ENCODE peak calls at places on chromosomes 3 and 15, in nine cellular contexts. J is GM12865, X is fibroblast of the conjunctiva, G is right lobe of liver, U is anterior cingulate cortex, W is neural crest cell, Y is fibroblast of mammary gland, T is dermis microvascular lymphatic vessel endothelial cell, K is GM04504. Z is an unnamed sample.

GRCh38 chr15:81113204-81113657 is 20.8 kb upstream of the CFAP161 start:
- DNase-seq in J (no peak), X (no peak), G (no peak), U (no peak), W (no peak), Y (no peak), T (peak; percentile 28), K (no peak), Z (no peak)

GRCh38 chr15:74381481-74381880 is 14.0 kb upstream of the CYP11A1 start:
- DNase-seq in J (no peak), X (no peak), G (no peak), U (no peak), W (no peak), Y (no peak), T (no peak), K (no peak), Z (no peak)

GRCh38 chr3:13023251-13024055 is 49.8 kb downstream of the IQSEC1 start:
- DNase-seq in J (peak; percentile 48), X (no peak), G (no peak), U (no peak), W (no peak), Y (peak; percentile 60), T (no peak), K (no peak), Z (no peak)

GRCh38 chr3:66756468-66757036 is 241.6 kb upstream of the KBTBD8 start:
- DNase-seq in J (no peak), X (no peak), G (no peak), U (no peak), W (no peak), Y (no peak), T (no peak), K (no peak), Z (no peak)

GRCh38 chr15:54803139-54803808 is 393.5 kb downstream of the RSL24D1 start:
- DNase-seq in J (peak; percentile 37), X (no peak), G (no peak), U (no peak), W (no peak), Y (peak; percentile 20), T (no peak), K (no peak), Z (no peak)

GRCh38 chr15:45262906-45263456 is 10.9 kb downstream of the SLC28A2 start:
- DNase-seq in J (no peak), X (no peak), G (no peak), U (no peak), W (no peak), Y (no peak), T (no peak), K (no peak), Z (no peak)

GRCh38 chr15:81000144-81000625 is 538 bp upstream of the TLNRD1 start:
- DNase-seq in J (peak; percentile 22), X (no peak), G (no peak), U (no peak), W (no peak), Y (no peak), T (no peak), K (no peak), Z (no peak)

GRCh38 chr15:32030795-32031194 is 480 bp downstream of the CHRNA7 start:
- DNase-seq in J (no peak), X (no peak), G (no peak), U (no peak), W (peak; percentile 18), Y (no peak), T (no peak), K (no peak), Z (no peak)

GRCh38 chr15:85642054-85642692 is 152.6 kb downstream of the KLHL25 start:
- DNase-seq in J (no peak), X (no peak), G (no peak), U (no peak), W (no peak), Y (no peak), T (no peak), K (no peak), Z (no peak)

GRCh38 chr15:28107111-28107893 is 8.2 kb upstream of the OCA2 start:
- DNase-seq in J (no peak), X (no peak), G (no peak), U (no peak), W (no peak), Y (peak; percentile 22), T (peak; percentile 26), K (no peak), Z (no peak)

GRCh38 chr3:72593881-72594397 is 254.3 kb downstream of the SHQ1 start:
- DNase-seq in J (no peak), X (peak; percentile 43), G (peak; percentile 87), U (no peak), W (no peak), Y (peak; percentile 38), T (no peak), K (peak; percentile 3), Z (no peak)

GRCh38 chr15:100601158-100601557 is 826 bp downstream of the LINS1 start:
- DNase-seq in J (peak; percentile 52), X (no peak), G (no peak), U (no peak), W (no peak), Y (peak; percentile 37), T (peak; percentile 58), K (no peak), Z (no peak)

GRCh38 chr3:10528046-10528445 is 22.7 kb upstream of the ATP2B2 start:
- DNase-seq in J (no peak), X (no peak), G (no peak), U (no peak), W (no peak), Y (no peak), T (no peak), K (no peak), Z (no peak)

GRCh38 chr3:196486263-196486662 is 17.3 kb downstream of the RNF168 start:
- DNase-seq in J (no peak), X (no peak), G (no peak), U (no peak), W (no peak), Y (peak; percentile 8), T (peak; percentile 32), K (no peak), Z (no peak)

GRCh38 chr3:156483961-156484787 is 70.7 kb downstream of the SSR3 start:
- DNase-seq in J (peak; percentile 86), X (no peak), G (no peak), U (no peak), W (no peak), Y (peak; percentile 83), T (peak; percentile 62), K (no peak), Z (no peak)

GRCh38 chr3:55467099-55467498 is 20.0 kb downstream of the WNT5A start:
- DNase-seq in J (no peak), X (no peak), G (no peak), U (no peak), W (no peak), Y (peak; percentile 67), T (no peak), K (no peak), Z (no peak)

GRCh38 chr3:136106101-136106500 is 90.0 kb downstream of the MSL2 start:
- DNase-seq in J (no peak), X (no peak), G (no peak), U (no peak), W (no peak), Y (no peak), T (peak; percentile 82), K (no peak), Z (no peak)

GRCh38 chr3:156816091-156816793 is 9.9 kb upstream of the LEKR1 start:
- DNase-seq in J (peak; percentile 89), X (no peak), G (peak; percentile 63), U (no peak), W (peak; percentile 40), Y (peak; percentile 58), T (peak; percentile 43), K (peak; percentile 68), Z (no peak)

GRCh38 chr15:36428102-36428845 is 151.2 kb upstream of the CDIN1 start:
- DNase-seq in J (no peak), X (peak; percentile 95), G (no peak), U (no peak), W (no peak), Y (peak; percentile 100), T (peak; percentile 97), K (peak; percentile 99), Z (no peak)

GRCh38 chr3:112653209-112653871 is 12.4 kb upstream of the CCDC80 start:
- DNase-seq in J (no peak), X (peak; percentile 90), G (no peak), U (no peak), W (no peak), Y (peak; percentile 98), T (no peak), K (peak; percentile 90), Z (no peak)

GRCh38 chr3:168889666-168890065 is 773.8 kb downstream of the MECOM start:
- DNase-seq in J (no peak), X (no peak), G (no peak), U (no peak), W (no peak), Y (no peak), T (no peak), K (no peak), Z (no peak)

GRCh38 chr15:83631534-83631933 is 22.4 kb upstream of the ADAMTSL3 start:
- DNase-seq in J (no peak), X (no peak), G (no peak), U (no peak), W (no peak), Y (no peak), T (no peak), K (no peak), Z (no peak)

GRCh38 chr3:76765526-76765925 is 274.4 kb upstream of the ROBO2 start:
- DNase-seq in J (no peak), X (no peak), G (no peak), U (no peak), W (no peak), Y (no peak), T (no peak), K (no peak), Z (no peak)

GRCh38 chr3:71658131-71658530 is 67.1 kb downstream of the EIF4E3 start:
- DNase-seq in J (no peak), X (peak; percentile 71), G (peak; percentile 80), U (peak; percentile 56), W (no peak), Y (no peak), T (peak; percentile 98), K (no peak), Z (peak; percentile 16)

GRCh38 chr15:40234783-40235182 is 4.1 kb upstream of the PAK6 start:
- DNase-seq in J (no peak), X (no peak), G (no peak), U (no peak), W (no peak), Y (no peak), T (no peak), K (no peak), Z (no peak)

GRCh38 chr3:194930439-194931204 is 244.9 kb downstream of the FAM43A start:
- DNase-seq in J (no peak), X (no peak), G (no peak), U (peak; percentile 5), W (no peak), Y (peak; percentile 48), T (peak; percentile 99), K (peak; percentile 45), Z (no peak)

GRCh38 chr3:165682734-165683133 is 154.5 kb downstream of the BCHE start:
- DNase-seq in J (no peak), X (no peak), G (no peak), U (no peak), W (no peak), Y (no peak), T (no peak), K (no peak), Z (no peak)

GRCh38 chr3:184249412-184250166 is at the start of gene EEF1AKMT4:
- DNase-seq in J (peak; percentile 99), X (peak; percentile 97), G (peak; percentile 97), U (peak; percentile 92), W (peak; percentile 85), Y (peak; percentile 98), T (peak; percentile 99), K (peak; percentile 93), Z (peak; percentile 97)